ENCODE peak calls at places on chromosomes 3 and 15, in eight cellular contexts. One of them, this sample, is unnamed.

GRCh38 chr3:134755821-134756220 is 39.2 kb upstream of the EPHB1 start:
- DNase-seq in ureter: no peak
- DNase-seq in lung microvascular endothelial cell: no peak
- DNase-seq in AG04449: no peak
- DNase-seq in LoVo: no peak
- DNase-seq in HCEC 1CT: no peak
- DNase-seq in choroid plexus epithelial cell: no peak
- DNase-seq in IMR-90: no peak
- DNase-seq in this sample: peak

GRCh38 chr3:229262-229661 is 32.7 kb downstream of the CHL1 start:
- DNase-seq in ureter: no peak
- DNase-seq in lung microvascular endothelial cell: no peak
- DNase-seq in AG04449: no peak
- DNase-seq in LoVo: no peak
- DNase-seq in HCEC 1CT: no peak
- DNase-seq in choroid plexus epithelial cell: peak
- DNase-seq in IMR-90: no peak
- DNase-seq in this sample: no peak

GRCh38 chr15:81092559-81092902 is 41.5 kb upstream of the CFAP161 start:
- DNase-seq in ureter: no peak
- DNase-seq in lung microvascular endothelial cell: peak
- DNase-seq in AG04449: no peak
- DNase-seq in LoVo: no peak
- DNase-seq in HCEC 1CT: no peak
- DNase-seq in choroid plexus epithelial cell: no peak
- DNase-seq in IMR-90: no peak
- DNase-seq in this sample: no peak

GRCh38 chr3:46988616-46989015 is 9.2 kb downstream of the NBEAL2 start:
- DNase-seq in ureter: no peak
- DNase-seq in lung microvascular endothelial cell: no peak
- DNase-seq in AG04449: no peak
- DNase-seq in LoVo: no peak
- DNase-seq in HCEC 1CT: no peak
- DNase-seq in choroid plexus epithelial cell: no peak
- DNase-seq in IMR-90: no peak
- DNase-seq in this sample: no peak

GRCh38 chr3:79878697-79879096 is 110.9 kb upstream of the ROBO1 start:
- DNase-seq in ureter: no peak
- DNase-seq in lung microvascular endothelial cell: peak
- DNase-seq in AG04449: no peak
- DNase-seq in LoVo: no peak
- DNase-seq in HCEC 1CT: no peak
- DNase-seq in choroid plexus epithelial cell: no peak
- DNase-seq in IMR-90: no peak
- DNase-seq in this sample: no peak

GRCh38 chr15:100898661-100899462 is 19.2 kb downstream of the ALDH1A3 start:
- DNase-seq in ureter: no peak
- DNase-seq in lung microvascular endothelial cell: peak
- DNase-seq in AG04449: no peak
- DNase-seq in LoVo: no peak
- DNase-seq in HCEC 1CT: no peak
- DNase-seq in choroid plexus epithelial cell: no peak
- DNase-seq in IMR-90: no peak
- DNase-seq in this sample: no peak

GRCh38 chr3:143120716-143121239 is 1.2 kb downstream of the CHST2 start:
- DNase-seq in ureter: no peak
- DNase-seq in lung microvascular endothelial cell: peak
- DNase-seq in AG04449: no peak
- DNase-seq in LoVo: no peak
- DNase-seq in HCEC 1CT: peak
- DNase-seq in choroid plexus epithelial cell: peak
- DNase-seq in IMR-90: peak
- DNase-seq in this sample: no peak

GRCh38 chr3:13767896-13768295 is 112.0 kb downstream of the WNT7A start:
- DNase-seq in ureter: no peak
- DNase-seq in lung microvascular endothelial cell: no peak
- DNase-seq in AG04449: no peak
- DNase-seq in LoVo: no peak
- DNase-seq in HCEC 1CT: no peak
- DNase-seq in choroid plexus epithelial cell: no peak
- DNase-seq in IMR-90: no peak
- DNase-seq in this sample: no peak

GRCh38 chr3:182962162-182962561 is 18.2 kb downstream of the DCUN1D1 start:
- DNase-seq in ureter: no peak
- DNase-seq in lung microvascular endothelial cell: no peak
- DNase-seq in AG04449: no peak
- DNase-seq in LoVo: no peak
- DNase-seq in HCEC 1CT: no peak
- DNase-seq in choroid plexus epithelial cell: peak
- DNase-seq in IMR-90: no peak
- DNase-seq in this sample: no peak

GRCh38 chr3:172869797-172870518 is 119.4 kb downstream of the ECT2 start:
- DNase-seq in ureter: no peak
- DNase-seq in lung microvascular endothelial cell: no peak
- DNase-seq in AG04449: no peak
- DNase-seq in LoVo: no peak
- DNase-seq in HCEC 1CT: no peak
- DNase-seq in choroid plexus epithelial cell: no peak
- DNase-seq in IMR-90: no peak
- DNase-seq in this sample: no peak

GRCh38 chr3:133451309-133451708 is 51.5 kb downstream of the BFSP2 start:
- DNase-seq in ureter: no peak
- DNase-seq in lung microvascular endothelial cell: no peak
- DNase-seq in AG04449: no peak
- DNase-seq in LoVo: no peak
- DNase-seq in HCEC 1CT: no peak
- DNase-seq in choroid plexus epithelial cell: no peak
- DNase-seq in IMR-90: no peak
- DNase-seq in this sample: no peak

GRCh38 chr15:30877070-30877469 is 26.6 kb upstream of the FAN1 start:
- DNase-seq in ureter: no peak
- DNase-seq in lung microvascular endothelial cell: no peak
- DNase-seq in AG04449: no peak
- DNase-seq in LoVo: no peak
- DNase-seq in HCEC 1CT: no peak
- DNase-seq in choroid plexus epithelial cell: no peak
- DNase-seq in IMR-90: no peak
- DNase-seq in this sample: no peak

GRCh38 chr15:39534996-39535395 is 45.9 kb upstream of the THBS1 start:
- DNase-seq in ureter: no peak
- DNase-seq in lung microvascular endothelial cell: no peak
- DNase-seq in AG04449: no peak
- DNase-seq in LoVo: no peak
- DNase-seq in HCEC 1CT: no peak
- DNase-seq in choroid plexus epithelial cell: no peak
- DNase-seq in IMR-90: no peak
- DNase-seq in this sample: no peak

GRCh38 chr15:85793641-85794597 is 806 bp downstream of the KLHL25 start:
- DNase-seq in ureter: peak
- DNase-seq in lung microvascular endothelial cell: peak
- DNase-seq in AG04449: no peak
- DNase-seq in LoVo: peak
- DNase-seq in HCEC 1CT: peak
- DNase-seq in choroid plexus epithelial cell: peak
- DNase-seq in IMR-90: peak
- DNase-seq in this sample: no peak

GRCh38 chr15:68415061-68415460 is 16.9 kb downstream of the ITGA11 start:
- DNase-seq in ureter: peak
- DNase-seq in lung microvascular endothelial cell: no peak
- DNase-seq in AG04449: no peak
- DNase-seq in LoVo: no peak
- DNase-seq in HCEC 1CT: no peak
- DNase-seq in choroid plexus epithelial cell: no peak
- DNase-seq in IMR-90: no peak
- DNase-seq in this sample: peak

GRCh38 chr3:167810236-167810635 is 74.7 kb downstream of the SERPINI1 start:
- DNase-seq in ureter: no peak
- DNase-seq in lung microvascular endothelial cell: no peak
- DNase-seq in AG04449: no peak
- DNase-seq in LoVo: no peak
- DNase-seq in HCEC 1CT: no peak
- DNase-seq in choroid plexus epithelial cell: no peak
- DNase-seq in IMR-90: no peak
- DNase-seq in this sample: no peak

GRCh38 chr15:52163321-52164190 is 27.6 kb downstream of the GNB5 start:
- DNase-seq in ureter: no peak
- DNase-seq in lung microvascular endothelial cell: peak
- DNase-seq in AG04449: no peak
- DNase-seq in LoVo: no peak
- DNase-seq in HCEC 1CT: no peak
- DNase-seq in choroid plexus epithelial cell: no peak
- DNase-seq in IMR-90: no peak
- DNase-seq in this sample: peak

GRCh38 chr3:52685285-52685704 is 418 bp downstream of the PBRM1 start:
- DNase-seq in ureter: peak
- DNase-seq in lung microvascular endothelial cell: peak
- DNase-seq in AG04449: no peak
- DNase-seq in LoVo: peak
- DNase-seq in HCEC 1CT: peak
- DNase-seq in choroid plexus epithelial cell: no peak
- DNase-seq in IMR-90: no peak
- DNase-seq in this sample: peak

GRCh38 chr3:57142335-57142734 is 22.8 kb downstream of the IL17RD start:
- DNase-seq in ureter: no peak
- DNase-seq in lung microvascular endothelial cell: no peak
- DNase-seq in AG04449: no peak
- DNase-seq in LoVo: no peak
- DNase-seq in HCEC 1CT: no peak
- DNase-seq in choroid plexus epithelial cell: no peak
- DNase-seq in IMR-90: no peak
- DNase-seq in this sample: no peak

GRCh38 chr15:54280726-54281125 is 302.5 kb downstream of the UNC13C start:
- DNase-seq in ureter: no peak
- DNase-seq in lung microvascular endothelial cell: no peak
- DNase-seq in AG04449: no peak
- DNase-seq in LoVo: no peak
- DNase-seq in HCEC 1CT: no peak
- DNase-seq in choroid plexus epithelial cell: no peak
- DNase-seq in IMR-90: no peak
- DNase-seq in this sample: no peak

GRCh38 chr3:187112934-187113793 is 26.1 kb downstream of the RPL39L start:
- DNase-seq in ureter: no peak
- DNase-seq in lung microvascular endothelial cell: peak
- DNase-seq in AG04449: no peak
- DNase-seq in LoVo: peak
- DNase-seq in HCEC 1CT: peak
- DNase-seq in choroid plexus epithelial cell: peak
- DNase-seq in IMR-90: peak
- DNase-seq in this sample: no peak

GRCh38 chr3:131485116-131485515 is 17.7 kb downstream of the MRPL3 start:
- DNase-seq in ureter: no peak
- DNase-seq in lung microvascular endothelial cell: no peak
- DNase-seq in AG04449: no peak
- DNase-seq in LoVo: no peak
- DNase-seq in HCEC 1CT: no peak
- DNase-seq in choroid plexus epithelial cell: peak
- DNase-seq in IMR-90: no peak
- DNase-seq in this sample: no peak

GRCh38 chr3:117439812-117440211 is 730.2 kb downstream of the TUSC7 start:
- DNase-seq in ureter: no peak
- DNase-seq in lung microvascular endothelial cell: peak
- DNase-seq in AG04449: no peak
- DNase-seq in LoVo: no peak
- DNase-seq in HCEC 1CT: no peak
- DNase-seq in choroid plexus epithelial cell: peak
- DNase-seq in IMR-90: peak
- DNase-seq in this sample: no peak

GRCh38 chr3:69199942-69200341 is 77.5 kb upstream of the LMOD3 start:
- DNase-seq in ureter: no peak
- DNase-seq in lung microvascular endothelial cell: no peak
- DNase-seq in AG04449: no peak
- DNase-seq in LoVo: no peak
- DNase-seq in HCEC 1CT: no peak
- DNase-seq in choroid plexus epithelial cell: peak
- DNase-seq in IMR-90: no peak
- DNase-seq in this sample: no peak

GRCh38 chr15:49215768-49216739 is 46.0 kb downstream of the GALK2 start:
- DNase-seq in ureter: peak
- DNase-seq in lung microvascular endothelial cell: no peak
- DNase-seq in AG04449: no peak
- DNase-seq in LoVo: peak
- DNase-seq in HCEC 1CT: no peak
- DNase-seq in choroid plexus epithelial cell: peak
- DNase-seq in IMR-90: no peak
- DNase-seq in this sample: no peak

This sample was measured in osteocyte.